ENCODE peak calls at places on chromosomes 4 and X, in nine cellular contexts. One of them, this sample, is unnamed.

GRCh38 chr4:19497692-19498091 is 754.0 kb upstream of the SLIT2 start:
- DNase-seq in posterior cingulate gyrus: no peak
- DNase-seq in ELR: no peak
- DNase-seq in activated B cell treated with CpG ODN at 0.5 μM for 24 hours: no peak
- DNase-seq in GM04504: no peak
- DNase-seq in anterior cingulate cortex: no peak
- DNase-seq in T-cell: no peak
- DNase-seq in GDM1: no peak
- DNase-seq in AG09309: no peak
- DNase-seq in this sample: no peak

GRCh38 chr4:5206391-5206790 is 155.1 kb downstream of the STK32B start:
- DNase-seq in posterior cingulate gyrus: peak
- DNase-seq in ELR: peak
- DNase-seq in activated B cell treated with CpG ODN at 0.5 μM for 24 hours: no peak
- DNase-seq in GM04504: peak
- DNase-seq in anterior cingulate cortex: peak
- DNase-seq in T-cell: no peak
- DNase-seq in GDM1: no peak
- DNase-seq in AG09309: peak
- DNase-seq in this sample: no peak

GRCh38 chr4:55851885-55852284 is 1.6 kb upstream of the EXOC1 start:
- DNase-seq in posterior cingulate gyrus: no peak
- DNase-seq in ELR: no peak
- DNase-seq in activated B cell treated with CpG ODN at 0.5 μM for 24 hours: no peak
- DNase-seq in GM04504: no peak
- DNase-seq in anterior cingulate cortex: no peak
- DNase-seq in T-cell: peak
- DNase-seq in GDM1: no peak
- DNase-seq in AG09309: no peak
- DNase-seq in this sample: no peak

GRCh38 chr4:69888336-69888735 is 28.4 kb upstream of the SULT1E1 start:
- DNase-seq in posterior cingulate gyrus: no peak
- DNase-seq in ELR: peak
- DNase-seq in activated B cell treated with CpG ODN at 0.5 μM for 24 hours: no peak
- DNase-seq in GM04504: no peak
- DNase-seq in anterior cingulate cortex: no peak
- DNase-seq in T-cell: no peak
- DNase-seq in GDM1: peak
- DNase-seq in AG09309: no peak
- DNase-seq in this sample: no peak

GRCh38 chr4:126264839-126265238 is 950.1 kb downstream of the FAT4 start:
- DNase-seq in posterior cingulate gyrus: no peak
- DNase-seq in ELR: peak
- DNase-seq in activated B cell treated with CpG ODN at 0.5 μM for 24 hours: no peak
- DNase-seq in GM04504: no peak
- DNase-seq in anterior cingulate cortex: no peak
- DNase-seq in T-cell: no peak
- DNase-seq in GDM1: no peak
- DNase-seq in AG09309: peak
- DNase-seq in this sample: no peak

GRCh38 chrX:74656079-74656745 is 41.8 kb upstream of the RLIM start:
- DNase-seq in posterior cingulate gyrus: no peak
- DNase-seq in ELR: peak
- DNase-seq in activated B cell treated with CpG ODN at 0.5 μM for 24 hours: no peak
- DNase-seq in GM04504: no peak
- DNase-seq in anterior cingulate cortex: no peak
- DNase-seq in T-cell: no peak
- DNase-seq in GDM1: no peak
- DNase-seq in AG09309: no peak
- DNase-seq in this sample: no peak

GRCh38 chr4:112093636-112094202 is 51.5 kb upstream of the FAM241A start:
- DNase-seq in posterior cingulate gyrus: no peak
- DNase-seq in ELR: no peak
- DNase-seq in activated B cell treated with CpG ODN at 0.5 μM for 24 hours: no peak
- DNase-seq in GM04504: no peak
- DNase-seq in anterior cingulate cortex: no peak
- DNase-seq in T-cell: no peak
- DNase-seq in GDM1: no peak
- DNase-seq in AG09309: no peak
- DNase-seq in this sample: no peak

GRCh38 chr4:10677796-10678497 is 6.6 kb downstream of the CLNK start:
- DNase-seq in posterior cingulate gyrus: no peak
- DNase-seq in ELR: no peak
- DNase-seq in activated B cell treated with CpG ODN at 0.5 μM for 24 hours: no peak
- DNase-seq in GM04504: no peak
- DNase-seq in anterior cingulate cortex: no peak
- DNase-seq in T-cell: no peak
- DNase-seq in GDM1: no peak
- DNase-seq in AG09309: no peak
- DNase-seq in this sample: no peak

GRCh38 chrX:71282514-71283408 is 674 bp upstream of the NONO start:
- DNase-seq in posterior cingulate gyrus: no peak
- DNase-seq in ELR: peak
- DNase-seq in activated B cell treated with CpG ODN at 0.5 μM for 24 hours: peak
- DNase-seq in GM04504: peak
- DNase-seq in anterior cingulate cortex: no peak
- DNase-seq in T-cell: peak
- DNase-seq in GDM1: no peak
- DNase-seq in AG09309: no peak
- DNase-seq in this sample: no peak

GRCh38 chrX:1452497-1453389 is at the start of gene ASMTL:
- DNase-seq in posterior cingulate gyrus: peak
- DNase-seq in ELR: peak
- DNase-seq in activated B cell treated with CpG ODN at 0.5 μM for 24 hours: peak
- DNase-seq in GM04504: peak
- DNase-seq in anterior cingulate cortex: no peak
- DNase-seq in T-cell: peak
- DNase-seq in GDM1: no peak
- DNase-seq in AG09309: peak
- DNase-seq in this sample: peak

GRCh38 chrX:40705658-40706312 is 29.6 kb downstream of the MED14 start:
- DNase-seq in posterior cingulate gyrus: no peak
- DNase-seq in ELR: no peak
- DNase-seq in activated B cell treated with CpG ODN at 0.5 μM for 24 hours: no peak
- DNase-seq in GM04504: no peak
- DNase-seq in anterior cingulate cortex: no peak
- DNase-seq in T-cell: no peak
- DNase-seq in GDM1: no peak
- DNase-seq in AG09309: no peak
- DNase-seq in this sample: no peak

GRCh38 chr4:147594107-147594506 is 23.1 kb upstream of the TMEM184C start:
- DNase-seq in posterior cingulate gyrus: no peak
- DNase-seq in ELR: no peak
- DNase-seq in activated B cell treated with CpG ODN at 0.5 μM for 24 hours: no peak
- DNase-seq in GM04504: no peak
- DNase-seq in anterior cingulate cortex: no peak
- DNase-seq in T-cell: no peak
- DNase-seq in GDM1: no peak
- DNase-seq in AG09309: no peak
- DNase-seq in this sample: no peak

GRCh38 chr4:122584517-122584916 is 36.3 kb downstream of the IL21 start:
- DNase-seq in posterior cingulate gyrus: no peak
- DNase-seq in ELR: peak
- DNase-seq in activated B cell treated with CpG ODN at 0.5 μM for 24 hours: no peak
- DNase-seq in GM04504: peak
- DNase-seq in anterior cingulate cortex: no peak
- DNase-seq in T-cell: no peak
- DNase-seq in GDM1: no peak
- DNase-seq in AG09309: peak
- DNase-seq in this sample: no peak

GRCh38 chrX:40068048-40068447 is 29.7 kb downstream of the BCOR start:
- DNase-seq in posterior cingulate gyrus: no peak
- DNase-seq in ELR: peak
- DNase-seq in activated B cell treated with CpG ODN at 0.5 μM for 24 hours: no peak
- DNase-seq in GM04504: no peak
- DNase-seq in anterior cingulate cortex: no peak
- DNase-seq in T-cell: no peak
- DNase-seq in GDM1: no peak
- DNase-seq in AG09309: no peak
- DNase-seq in this sample: no peak

GRCh38 chr4:76485450-76485849 is 50.4 kb downstream of the SHROOM3 start:
- DNase-seq in posterior cingulate gyrus: no peak
- DNase-seq in ELR: no peak
- DNase-seq in activated B cell treated with CpG ODN at 0.5 μM for 24 hours: no peak
- DNase-seq in GM04504: no peak
- DNase-seq in anterior cingulate cortex: no peak
- DNase-seq in T-cell: no peak
- DNase-seq in GDM1: no peak
- DNase-seq in AG09309: no peak
- DNase-seq in this sample: no peak

GRCh38 chr4:113561092-113561491 is 200.4 kb downstream of the CAMK2D start:
- DNase-seq in posterior cingulate gyrus: no peak
- DNase-seq in ELR: no peak
- DNase-seq in activated B cell treated with CpG ODN at 0.5 μM for 24 hours: no peak
- DNase-seq in GM04504: no peak
- DNase-seq in anterior cingulate cortex: no peak
- DNase-seq in T-cell: no peak
- DNase-seq in GDM1: no peak
- DNase-seq in AG09309: no peak
- DNase-seq in this sample: no peak

GRCh38 chrX:69063486-69063885 is 101.8 kb downstream of the PJA1 start:
- DNase-seq in posterior cingulate gyrus: no peak
- DNase-seq in ELR: no peak
- DNase-seq in activated B cell treated with CpG ODN at 0.5 μM for 24 hours: no peak
- DNase-seq in GM04504: no peak
- DNase-seq in anterior cingulate cortex: no peak
- DNase-seq in T-cell: no peak
- DNase-seq in GDM1: no peak
- DNase-seq in AG09309: no peak
- DNase-seq in this sample: no peak

GRCh38 chrX:134622056-134622812 is 36.0 kb downstream of the PLAC1 start:
- DNase-seq in posterior cingulate gyrus: no peak
- DNase-seq in ELR: peak
- DNase-seq in activated B cell treated with CpG ODN at 0.5 μM for 24 hours: no peak
- DNase-seq in GM04504: no peak
- DNase-seq in anterior cingulate cortex: no peak
- DNase-seq in T-cell: no peak
- DNase-seq in GDM1: peak
- DNase-seq in AG09309: peak
- DNase-seq in this sample: no peak

GRCh38 chr4:157127571-157127970 is 51.6 kb downstream of the GLRB start:
- DNase-seq in posterior cingulate gyrus: no peak
- DNase-seq in ELR: no peak
- DNase-seq in activated B cell treated with CpG ODN at 0.5 μM for 24 hours: no peak
- DNase-seq in GM04504: no peak
- DNase-seq in anterior cingulate cortex: no peak
- DNase-seq in T-cell: no peak
- DNase-seq in GDM1: no peak
- DNase-seq in AG09309: no peak
- DNase-seq in this sample: no peak

GRCh38 chr4:110962616-110963015 is 339.7 kb upstream of the PITX2 start:
- DNase-seq in posterior cingulate gyrus: no peak
- DNase-seq in ELR: no peak
- DNase-seq in activated B cell treated with CpG ODN at 0.5 μM for 24 hours: no peak
- DNase-seq in GM04504: no peak
- DNase-seq in anterior cingulate cortex: no peak
- DNase-seq in T-cell: no peak
- DNase-seq in GDM1: no peak
- DNase-seq in AG09309: no peak
- DNase-seq in this sample: no peak

GRCh38 chr4:130563185-130563890 is 1467.4 kb downstream of the C4orf33 start:
- DNase-seq in posterior cingulate gyrus: peak
- DNase-seq in ELR: peak
- DNase-seq in activated B cell treated with CpG ODN at 0.5 μM for 24 hours: no peak
- DNase-seq in GM04504: peak
- DNase-seq in anterior cingulate cortex: peak
- DNase-seq in T-cell: no peak
- DNase-seq in GDM1: no peak
- DNase-seq in AG09309: no peak
- DNase-seq in this sample: no peak

GRCh38 chr4:9608300-9608699 is 164.1 kb downstream of the DEFB131A start:
- DNase-seq in posterior cingulate gyrus: no peak
- DNase-seq in ELR: no peak
- DNase-seq in activated B cell treated with CpG ODN at 0.5 μM for 24 hours: no peak
- DNase-seq in GM04504: no peak
- DNase-seq in anterior cingulate cortex: no peak
- DNase-seq in T-cell: no peak
- DNase-seq in GDM1: no peak
- DNase-seq in AG09309: no peak
- DNase-seq in this sample: no peak

GRCh38 chr4:125368684-125369083 is 53.9 kb downstream of the FAT4 start:
- DNase-seq in posterior cingulate gyrus: no peak
- DNase-seq in ELR: peak
- DNase-seq in activated B cell treated with CpG ODN at 0.5 μM for 24 hours: no peak
- DNase-seq in GM04504: peak
- DNase-seq in anterior cingulate cortex: no peak
- DNase-seq in T-cell: no peak
- DNase-seq in GDM1: no peak
- DNase-seq in AG09309: peak
- DNase-seq in this sample: no peak

GRCh38 chrX:3651272-3651671 is 62.2 kb downstream of the PRKX start:
- DNase-seq in posterior cingulate gyrus: no peak
- DNase-seq in ELR: peak
- DNase-seq in activated B cell treated with CpG ODN at 0.5 μM for 24 hours: no peak
- DNase-seq in GM04504: peak
- DNase-seq in anterior cingulate cortex: no peak
- DNase-seq in T-cell: no peak
- DNase-seq in GDM1: no peak
- DNase-seq in AG09309: no peak
- DNase-seq in this sample: no peak

GRCh38 chr4:93809773-93810172 is 18.8 kb upstream of the ATOH1 start:
- DNase-seq in posterior cingulate gyrus: no peak
- DNase-seq in ELR: no peak
- DNase-seq in activated B cell treated with CpG ODN at 0.5 μM for 24 hours: no peak
- DNase-seq in GM04504: no peak
- DNase-seq in anterior cingulate cortex: no peak
- DNase-seq in T-cell: no peak
- DNase-seq in GDM1: no peak
- DNase-seq in AG09309: no peak
- DNase-seq in this sample: no peak

GRCh38 chrX:3962511-3963350 is 249.3 kb upstream of the PRKX start:
- DNase-seq in posterior cingulate gyrus: no peak
- DNase-seq in ELR: peak
- DNase-seq in activated B cell treated with CpG ODN at 0.5 μM for 24 hours: no peak
- DNase-seq in GM04504: no peak
- DNase-seq in anterior cingulate cortex: peak
- DNase-seq in T-cell: no peak
- DNase-seq in GDM1: no peak
- DNase-seq in AG09309: no peak
- DNase-seq in this sample: no peak

GRCh38 chr4:52780206-52780605 is 29.0 kb upstream of the ERVMER34-1 start:
- DNase-seq in posterior cingulate gyrus: no peak
- DNase-seq in ELR: peak
- DNase-seq in activated B cell treated with CpG ODN at 0.5 μM for 24 hours: no peak
- DNase-seq in GM04504: peak
- DNase-seq in anterior cingulate cortex: no peak
- DNase-seq in T-cell: no peak
- DNase-seq in GDM1: no peak
- DNase-seq in AG09309: peak
- DNase-seq in this sample: no peak

GRCh38 chr4:41579556-41579955 is 41.6 kb downstream of the LIMCH1 start:
- DNase-seq in posterior cingulate gyrus: no peak
- DNase-seq in ELR: no peak
- DNase-seq in activated B cell treated with CpG ODN at 0.5 μM for 24 hours: no peak
- DNase-seq in GM04504: no peak
- DNase-seq in anterior cingulate cortex: no peak
- DNase-seq in T-cell: no peak
- DNase-seq in GDM1: no peak
- DNase-seq in AG09309: no peak
- DNase-seq in this sample: no peak

GRCh38 chr4:151438154-151438553 is 29.2 kb downstream of the FHIP1A start:
- DNase-seq in posterior cingulate gyrus: no peak
- DNase-seq in ELR: no peak
- DNase-seq in activated B cell treated with CpG ODN at 0.5 μM for 24 hours: no peak
- DNase-seq in GM04504: no peak
- DNase-seq in anterior cingulate cortex: no peak
- DNase-seq in T-cell: no peak
- DNase-seq in GDM1: no peak
- DNase-seq in AG09309: no peak
- DNase-seq in this sample: no peak

GRCh38 chr4:141410839-141411238 is 190.1 kb downstream of the ZNF330 start:
- DNase-seq in posterior cingulate gyrus: no peak
- DNase-seq in ELR: peak
- DNase-seq in activated B cell treated with CpG ODN at 0.5 μM for 24 hours: no peak
- DNase-seq in GM04504: no peak
- DNase-seq in anterior cingulate cortex: no peak
- DNase-seq in T-cell: no peak
- DNase-seq in GDM1: no peak
- DNase-seq in AG09309: peak
- DNase-seq in this sample: no peak

GRCh38 chr4:123821861-123822260 is 425.3 kb downstream of the SPRY1 start:
- DNase-seq in posterior cingulate gyrus: no peak
- DNase-seq in ELR: no peak
- DNase-seq in activated B cell treated with CpG ODN at 0.5 μM for 24 hours: no peak
- DNase-seq in GM04504: no peak
- DNase-seq in anterior cingulate cortex: no peak
- DNase-seq in T-cell: no peak
- DNase-seq in GDM1: no peak
- DNase-seq in AG09309: peak
- DNase-seq in this sample: no peak